ENCODE peak calls at places on chromosomes 16 and 17, in six cellular contexts. Q is breast epithelium, G is SK-N-SH, S is H1, J is suprapubic skin, W is sigmoid colon. A is an unnamed sample.

GRCh38 chr17:219696-220095 is 38.2 kb upstream of the DOC2B start:
- DNase-seq in J (peak), G (no peak), Q (peak), W (peak), S (no peak), A (no peak)

GRCh38 chr16:19657831-19658230 is 60.2 kb downstream of the KNOP1 start:
- DNase-seq in S (no peak), Q (no peak), J (no peak), W (no peak), G (no peak), A (no peak)

GRCh38 chr16:20744922-20745440 is 3.4 kb upstream of the THUMPD1 start:
- DNase-seq in S (no peak), J (no peak), G (no peak), Q (no peak), W (no peak), A (no peak)

GRCh38 chr16:27432600-27432957 is 30.6 kb downstream of the IL21R start:
- DNase-seq in S (no peak), Q (no peak), W (peak), J (no peak), G (no peak), A (no peak)

GRCh38 chr17:28949185-28950016 is 1.9 kb downstream of the PHF12 start:
- DNase-seq in W (peak), S (no peak), Q (peak), J (peak), G (peak), A (peak)

GRCh38 chr17:45341389-45342158 is 24.8 kb upstream of the MAP3K14 start:
- DNase-seq in S (no peak), Q (peak), G (peak), J (no peak), W (peak), A (no peak)

GRCh38 chr16:22161999-22162657 is at the start of gene SDR42E2:
- DNase-seq in W (no peak), J (no peak), S (peak), G (peak), Q (no peak), A (no peak)

GRCh38 chr17:68295086-68295485 is 3.8 kb downstream of the ARSG start:
- DNase-seq in J (no peak), S (no peak), G (no peak), W (no peak), Q (no peak), A (no peak)

GRCh38 chr16:11067266-11067665 is 122.9 kb downstream of the CLEC16A start:
- DNase-seq in Q (no peak), W (peak), S (no peak), G (no peak), J (no peak), A (no peak)

GRCh38 chr17:29046440-29046839 is 3.5 kb downstream of the PIPOX start:
- DNase-seq in S (no peak), Q (no peak), J (no peak), W (no peak), G (no peak), A (no peak)

GRCh38 chr17:36856169-36856568 is 81.1 kb upstream of the LHX1 start:
- DNase-seq in J (no peak), G (no peak), S (no peak), W (no peak), Q (no peak), A (no peak)

GRCh38 chr17:11986939-11987329 is 10.3 kb downstream of the ZNF18 start:
- DNase-seq in G (peak), J (no peak), S (no peak), Q (no peak), W (no peak), A (no peak)

GRCh38 chr17:58276423-58276822 is 4.3 kb downstream of the MPO start:
- DNase-seq in G (peak), W (no peak), J (no peak), Q (no peak), S (no peak), A (no peak)

GRCh38 chr16:49575352-49576172 is 202.0 kb downstream of the C16orf78 start:
- DNase-seq in W (no peak), G (no peak), Q (no peak), J (no peak), S (no peak), A (no peak)

GRCh38 chr16:8655184-8655717 is 19.2 kb upstream of the ABAT start:
- DNase-seq in G (no peak), Q (no peak), W (no peak), S (no peak), J (no peak), A (no peak)

GRCh38 chr16:55754056-55754455 is 78.8 kb downstream of the CES1 start:
- DNase-seq in S (no peak), Q (no peak), W (no peak), J (no peak), G (no peak), A (no peak)

GRCh38 chr17:75271233-75271954 is 363 bp upstream of the MIF4GD start:
- DNase-seq in S (no peak), W (peak), J (peak), G (peak), Q (peak), A (peak)

GRCh38 chr16:54075446-54075845 is 211.1 kb downstream of the IRX3 start:
- DNase-seq in J (no peak), Q (no peak), S (no peak), W (no peak), G (no peak), A (no peak)

GRCh38 chr16:50573279-50573678 is 25.1 kb downstream of the NKD1 start:
- DNase-seq in J (no peak), W (no peak), G (no peak), S (no peak), Q (no peak), A (no peak)

GRCh38 chr16:79358188-79358587 is 242.3 kb downstream of the MAF start:
- DNase-seq in G (no peak), S (no peak), W (no peak), Q (no peak), J (no peak), A (no peak)

GRCh38 chr17:56786989-56787482 is 46.7 kb downstream of the C17orf67 start:
- DNase-seq in J (no peak), G (no peak), Q (peak), W (no peak), S (no peak), A (peak)

GRCh38 chr16:68444058-68444657 is 4.2 kb downstream of the SMPD3 start:
- DNase-seq in J (no peak), G (no peak), S (no peak), Q (no peak), W (no peak), A (no peak)

GRCh38 chr17:18917506-18918032 is 34.4 kb upstream of the SLC5A10 start:
- DNase-seq in J (no peak), W (no peak), S (no peak), G (no peak), Q (no peak), A (no peak)

GRCh38 chr16:73560497-73560896 is 512.6 kb upstream of the ZFHX3 start:
- DNase-seq in G (no peak), W (no peak), Q (no peak), J (no peak), S (no peak), A (no peak)

GRCh38 chr17:66755101-66755943 is 79.6 kb upstream of the CACNG5 start:
- DNase-seq in W (peak), Q (no peak), S (no peak), G (no peak), J (no peak), A (no peak)

GRCh38 chr17:57634713-57635465 is 110.2 kb downstream of the CCDC182 start:
- DNase-seq in S (no peak), J (no peak), G (no peak), Q (no peak), W (no peak), A (no peak)

GRCh38 chr16:20851601-20852000 is 45.3 kb downstream of the REXO5 start:
- DNase-seq in S (no peak), G (no peak), W (peak), Q (peak), J (peak), A (peak)

GRCh38 chr16:68492501-68493411 is 44.4 kb upstream of the SMPD3 start:
- DNase-seq in W (no peak), G (no peak), Q (no peak), S (no peak), J (no peak), A (no peak)

GRCh38 chr17:74736423-74737298 is at the start of gene RAB37:
- DNase-seq in J (no peak), Q (no peak), S (no peak), W (no peak), G (peak), A (no peak)

GRCh38 chr16:57377080-57377841 is 5.0 kb downstream of the CX3CL1 start:
- DNase-seq in W (no peak), G (peak), Q (peak), J (no peak), S (no peak), A (no peak)

GRCh38 chr17:60802377-60802776 is 124.7 kb downstream of the BCAS3 start:
- DNase-seq in W (no peak), S (no peak), J (no peak), Q (no peak), G (no peak), A (no peak)

GRCh38 chr16:50403491-50403890 is 34.7 kb upstream of the BRD7 start:
- DNase-seq in Q (no peak), G (peak), S (no peak), W (no peak), J (no peak), A (no peak)

GRCh38 chr17:48375356-48375755 is 54.7 kb downstream of the SKAP1 start:
- DNase-seq in J (no peak), W (no peak), Q (no peak), G (no peak), S (no peak), A (no peak)

GRCh38 chr17:3566551-3566950 is 8.9 kb upstream of the TRPV3 start:
- DNase-seq in W (no peak), S (no peak), J (no peak), Q (no peak), G (no peak), A (no peak)

GRCh38 chr17:50222922-50223321 is 21.5 kb upstream of the COL1A1 start:
- DNase-seq in W (no peak), G (no peak), S (no peak), J (no peak), Q (no peak), A (no peak)

GRCh38 chr17:80938556-80938955 is 53.1 kb upstream of the CHMP6 start:
- DNase-seq in S (no peak), W (no peak), G (no peak), Q (no peak), J (no peak), A (no peak)

GRCh38 chr16:7218936-7219335 is 113.7 kb upstream of the RBFOX1 start:
- DNase-seq in J (no peak), W (no peak), G (no peak), S (no peak), Q (no peak), A (no peak)

GRCh38 chr16:84820771-84821170 is 986 bp downstream of the CRISPLD2 start:
- DNase-seq in W (peak), G (no peak), Q (no peak), J (no peak), S (no peak), A (no peak)
- H3K4me3 ChIP-seq in W (peak), G (no peak), Q (peak), J (peak), S (no peak), A (peak)

GRCh38 chr16:51971184-51971583 is 575.8 kb downstream of the TOX3 start:
- DNase-seq in Q (no peak), G (peak), J (no peak), W (no peak), S (no peak), A (no peak)
- TF ChIP-seq CTCF in Q (no peak), G (peak), J (no peak), W (no peak), S (peak), A (no peak)

DNA sequence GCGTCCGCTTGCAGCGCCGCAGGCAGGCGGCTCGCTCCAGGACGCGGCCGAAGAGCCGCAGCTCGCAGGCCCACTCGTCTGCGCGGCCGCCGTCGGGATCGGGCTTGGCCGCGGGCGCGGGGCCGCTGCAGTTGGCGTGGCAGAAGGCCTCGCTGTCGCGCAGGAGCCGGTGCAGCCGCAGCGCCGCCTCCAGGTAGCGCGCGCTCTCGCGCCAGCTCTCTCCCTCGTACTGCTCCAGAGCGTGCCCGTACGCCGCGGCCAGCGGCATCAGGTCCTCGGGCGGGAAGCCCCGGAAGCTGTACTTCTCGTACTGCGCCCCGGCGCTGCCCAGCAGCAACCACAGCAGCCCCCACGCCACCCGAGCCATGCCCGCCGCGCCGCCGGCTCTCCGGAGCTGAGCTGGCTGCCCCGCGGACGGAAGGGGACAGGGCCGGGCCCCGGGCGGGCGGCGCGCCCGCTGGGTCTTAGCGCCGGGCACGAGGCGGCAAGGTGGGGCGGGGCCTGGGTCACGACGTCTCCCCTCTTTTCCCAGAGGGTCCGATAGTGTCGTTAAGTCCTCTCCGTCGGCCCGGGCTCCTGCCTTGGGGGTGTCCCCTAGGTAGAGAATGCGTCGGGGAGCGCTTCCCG is at the start of gene P3H4:
- DNase-seq in S (no peak), W (peak), J (peak), Q (peak), G (peak), A (peak)
- TF ChIP-seq POLR2AphosphoS5 in S (no peak), W (no peak), J (no peak), Q (no peak), G (peak), A (no peak)

GRCh38 chr16:85883813-85884212 is 15.1 kb upstream of the IRF8 start:
- DNase-seq in G (no peak), Q (no peak), W (no peak), S (no peak), J (no peak), A (no peak)
- H3K4me3 ChIP-seq in G (no peak), Q (no peak), W (no peak), S (no peak), J (no peak), A (no peak)

DNA sequence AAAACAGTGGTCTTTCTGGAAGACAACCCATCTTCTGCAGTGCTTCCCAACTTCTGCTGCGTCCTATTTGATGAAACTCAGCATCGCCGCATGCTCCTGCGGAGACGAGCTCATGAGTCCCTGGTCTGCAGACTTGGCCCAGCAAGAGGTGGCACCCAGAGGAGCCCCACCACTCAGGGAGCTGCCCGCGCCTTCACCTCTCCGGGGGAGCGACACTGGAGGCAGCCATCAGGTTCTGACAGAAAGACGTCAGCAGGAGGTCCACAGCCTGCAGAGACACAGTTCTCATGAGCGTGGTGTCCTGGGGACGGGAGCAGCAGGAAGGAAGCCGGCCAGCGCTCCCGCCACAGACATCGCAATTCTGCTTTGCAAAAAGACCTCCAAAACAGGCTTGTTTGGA is 46.1 kb downstream of the FANCA start:
- DNase-seq in W (no peak), G (no peak), Q (no peak), J (no peak), S (no peak), A (no peak)
- TF ChIP-seq CTCF in W (no peak), G (no peak), Q (no peak), J (no peak), S (no peak), A (no peak)

DNA sequence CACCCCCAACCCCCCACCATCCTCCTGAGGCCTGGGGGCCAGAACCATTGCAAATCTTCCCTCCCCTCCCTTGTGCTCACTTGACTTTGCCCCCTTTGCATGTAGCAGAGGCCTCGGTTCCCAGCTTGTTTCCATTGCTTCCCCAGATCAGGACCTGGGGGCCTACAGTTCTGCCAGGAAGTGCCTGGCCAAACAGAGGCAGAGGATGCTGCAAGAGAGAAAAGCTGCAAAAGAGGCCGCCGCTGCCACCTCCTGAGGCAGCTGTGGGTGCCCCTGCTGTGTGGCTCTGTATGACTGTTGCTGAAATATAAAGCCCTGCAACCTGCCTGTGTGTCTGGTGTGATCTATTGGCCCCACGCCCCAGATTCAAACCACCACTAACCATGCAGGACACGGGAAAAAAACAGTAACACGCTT is 2.3 kb downstream of the NDUFB10 start:
- DNase-seq in S (no peak), G (no peak), J (no peak), Q (no peak), W (no peak), A (no peak)
- TF ChIP-seq POLR2AphosphoS5 in S (peak), G (no peak), J (no peak), Q (no peak), W (no peak), A (no peak)

GRCh38 chr17:17840751-17841591 is 4.2 kb upstream of the SREBF1 start:
- DNase-seq in S (no peak), Q (no peak), G (no peak), W (no peak), J (no peak), A (no peak)
- H3K4me3 ChIP-seq in S (no peak), Q (peak), G (no peak), W (peak), J (peak), A (peak)

DNA sequence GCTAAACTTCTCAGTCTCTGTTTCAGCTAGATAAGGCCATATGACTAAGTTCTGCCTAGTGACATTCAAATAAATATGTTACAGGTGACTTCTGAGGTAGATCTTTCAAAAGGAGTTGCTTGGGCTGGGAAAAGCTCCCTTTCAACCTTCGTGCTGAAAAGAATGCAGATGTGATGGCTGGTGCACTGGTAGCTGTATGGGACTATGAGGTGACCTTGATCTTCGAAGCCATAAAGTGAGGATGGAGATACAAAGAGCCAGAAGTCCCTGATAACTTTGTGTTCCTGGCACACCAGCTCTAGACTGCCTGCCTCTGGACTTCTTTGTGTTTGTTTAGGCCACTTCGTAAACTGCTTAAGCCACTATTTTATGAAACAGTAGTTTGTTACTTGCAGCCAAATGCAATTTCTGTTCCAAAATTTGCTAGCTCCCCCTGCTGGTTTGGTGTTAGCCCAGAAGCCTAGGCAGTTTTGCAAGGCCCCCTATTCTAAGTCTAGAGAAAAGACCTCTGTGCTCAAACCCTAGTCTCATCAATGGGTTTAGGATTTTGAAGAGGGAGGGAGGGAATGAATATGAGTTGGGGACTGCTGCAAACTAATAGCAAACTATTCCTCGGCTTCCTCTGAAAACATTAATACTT is 23.3 kb upstream of the ERCC4 start:
- DNase-seq in J (no peak), W (no peak), G (no peak), S (no peak), Q (no peak), A (no peak)
- TF ChIP-seq CTCF in J (no peak), W (no peak), G (peak), S (peak), Q (no peak), A (no peak)

A was measured in prostate gland.